ENCODE peak calls at places on chromosomes 4 and X, in nine cellular contexts. T, W, R, Q, I, Y, B, V and F are unnamed samples.

GRCh38 chr4:109009909-109010308 is 247.1 kb upstream of the ETNPPL start:
- DNase-seq in T (no peak), W (no peak), R (no peak), Q (no peak), I (peak; percentile 20), Y (no peak), B (no peak), V (no peak), F (no peak)

GRCh38 chr4:19438228-19438627 is 813.5 kb upstream of the SLIT2 start:
- DNase-seq in T (no peak), W (no peak), R (no peak), Q (no peak), I (no peak), Y (no peak), B (no peak), V (no peak), F (no peak)

GRCh38 chr4:185335579-185335978 is 60.1 kb downstream of the LRP2BP start:
- DNase-seq in T (no peak), W (no peak), R (no peak), Q (no peak), I (no peak), Y (no peak), B (no peak), V (no peak), F (no peak)

GRCh38 chr4:78656968-78657445 is 105.4 kb downstream of the ANXA3 start:
- DNase-seq in T (no peak), W (no peak), R (no peak), Q (no peak), I (no peak), Y (peak; percentile 91), B (no peak), V (peak; percentile 62), F (no peak)

GRCh38 chr4:25928320-25928955 is 14.4 kb downstream of the SMIM20 start:
- DNase-seq in T (no peak), W (no peak), R (no peak), Q (no peak), I (no peak), Y (no peak), B (no peak), V (no peak), F (no peak)

GRCh38 chr4:55004831-55005230 is 120.6 kb downstream of the KDR start:
- DNase-seq in T (no peak), W (no peak), R (no peak), Q (no peak), I (no peak), Y (no peak), B (no peak), V (no peak), F (no peak)

GRCh38 chr4:52957220-52957686 is 95.1 kb downstream of the RASL11B start:
- DNase-seq in T (no peak), W (peak; percentile 10), R (no peak), Q (no peak), I (peak; percentile 40), Y (no peak), B (no peak), V (no peak), F (no peak)

GRCh38 chr4:165725352-165725751 is 147.7 kb upstream of the TLL1 start:
- DNase-seq in T (no peak), W (no peak), R (no peak), Q (no peak), I (no peak), Y (no peak), B (no peak), V (no peak), F (no peak)

GRCh38 chr4:151420408-151420807 is 11.4 kb downstream of the FHIP1A start:
- DNase-seq in T (no peak), W (no peak), R (no peak), Q (no peak), I (no peak), Y (peak; percentile 7), B (no peak), V (no peak), F (no peak)

GRCh38 chr4:158112612-158113011 is 60.2 kb downstream of the GASK1B start:
- DNase-seq in T (no peak), W (no peak), R (no peak), Q (no peak), I (no peak), Y (peak; percentile 31), B (no peak), V (no peak), F (no peak)

GRCh38 chr4:54844911-54845310 is 187.2 kb downstream of the KIT start:
- DNase-seq in T (no peak), W (no peak), R (no peak), Q (no peak), I (no peak), Y (no peak), B (no peak), V (no peak), F (no peak)

GRCh38 chr4:31575504-31575903 is 855.3 kb downstream of the PCDH7 start:
- DNase-seq in T (no peak), W (no peak), R (no peak), Q (no peak), I (no peak), Y (no peak), B (no peak), V (no peak), F (no peak)

GRCh38 chr4:113844369-113844768 is 82.8 kb upstream of the CAMK2D start:
- DNase-seq in T (no peak), W (no peak), R (no peak), Q (no peak), I (no peak), Y (no peak), B (no peak), V (no peak), F (no peak)

GRCh38 chr4:142036795-142037583 is 400.6 kb downstream of the IL15 start:
- DNase-seq in T (no peak), W (no peak), R (no peak), Q (no peak), I (no peak), Y (no peak), B (no peak), V (no peak), F (no peak)

GRCh38 chrX:110081740-110082139 is 78.8 kb downstream of the TMEM164 start:
- DNase-seq in T (no peak), W (no peak), R (peak; percentile 39), Q (no peak), I (no peak), Y (no peak), B (no peak), V (no peak), F (peak; percentile 72)

GRCh38 chr4:154626793-154627484 is 14.5 kb upstream of the FGG start:
- DNase-seq in T (no peak), W (peak; percentile 38), R (peak; percentile 65), Q (peak; percentile 49), I (peak; percentile 79), Y (peak; percentile 31), B (peak; percentile 57), V (peak; percentile 77), F (peak; percentile 76)

GRCh38 chr4:154332681-154333421 is 158.7 kb downstream of the DCHS2 start:
- DNase-seq in T (peak; percentile 11), W (peak; percentile 24), R (no peak), Q (no peak), I (peak; percentile 43), Y (peak; percentile 16), B (no peak), V (peak; percentile 6), F (peak; percentile 74)

GRCh38 chr4:150080875-150081274 is 2.6 kb downstream of the DCLK2 start:
- DNase-seq in T (no peak), W (no peak), R (no peak), Q (peak; percentile 20), I (no peak), Y (no peak), B (no peak), V (no peak), F (no peak)

GRCh38 chr4:127732623-127733199 is 2.5 kb downstream of the SLC25A31 start:
- DNase-seq in T (peak; percentile 12), W (no peak), R (no peak), Q (peak; percentile 35), I (peak; percentile 72), Y (peak; percentile 6), B (no peak), V (peak; percentile 43), F (no peak)

GRCh38 chrX:68846536-68846935 is 17.7 kb downstream of the EFNB1 start:
- DNase-seq in T (no peak), W (no peak), R (no peak), Q (no peak), I (no peak), Y (no peak), B (no peak), V (no peak), F (no peak)
- TF ChIP-seq POLR2AphosphoS5 in T (no peak), W (no peak), R (no peak), Q (no peak), I (no peak), Y (no peak), B (no peak), V (no peak), F (no peak)

GRCh38 chr4:8260656-8261111 is 8.9 kb upstream of the HTRA3 start:
- DNase-seq in T (no peak), W (peak; percentile 39), R (no peak), Q (no peak), I (peak; percentile 74), Y (no peak), B (no peak), V (no peak), F (peak; percentile 92)
- TF ChIP-seq POLR2AphosphoS5 in T (no peak), W (no peak), R (no peak), Q (no peak), I (no peak), Y (no peak), B (no peak), V (no peak), F (no peak)

GRCh38 chr4:4991541-4992099 is 27.6 kb downstream of the CYTL1 start:
- DNase-seq in T (no peak), W (no peak), R (no peak), Q (no peak), I (no peak), Y (no peak), B (no peak), V (no peak), F (peak; percentile 63)

GRCh38 chr4:4989083-4989622 is 30.1 kb downstream of the CYTL1 start:
- DNase-seq in T (no peak), W (no peak), R (no peak), Q (no peak), I (no peak), Y (no peak), B (no peak), V (no peak), F (no peak)

GRCh38 chr4:4990329-4990728 is 28.9 kb downstream of the CYTL1 start:
- DNase-seq in T (no peak), W (no peak), R (no peak), Q (no peak), I (no peak), Y (no peak), B (no peak), V (no peak), F (peak; percentile 65)

GRCh38 chr4:4992833-4993232 is 26.4 kb downstream of the CYTL1 start:
- DNase-seq in T (no peak), W (no peak), R (no peak), Q (no peak), I (no peak), Y (no peak), B (no peak), V (no peak), F (no peak)

GRCh38 chr4:4990857-4991540 is 28.3 kb downstream of the CYTL1 start:
- DNase-seq in T (no peak), W (peak; percentile 60), R (peak; percentile 46), Q (no peak), I (peak; percentile 56), Y (no peak), B (no peak), V (peak; percentile 44), F (peak; percentile 95)
- TF ChIP-seq POLR2AphosphoS5 in T (no peak), W (peak; percentile 59), R (peak; percentile 53), Q (no peak), I (no peak), Y (no peak), B (no peak), V (no peak), F (peak; percentile 94)

GRCh38 chrX:46703980-46704379 is 54.9 kb downstream of the SLC9A7 start:
- DNase-seq in T (no peak), W (no peak), R (no peak), Q (no peak), I (no peak), Y (no peak), B (no peak), V (no peak), F (no peak)
- TF ChIP-seq POLR2AphosphoS5 in T (no peak), W (no peak), R (no peak), Q (no peak), I (no peak), Y (no peak), B (no peak), V (no peak), F (no peak)